ENCODE peak calls at places on chromosomes 16 and 17, in eight cellular contexts. B is activated CD8-positive, alpha-beta memory T cell treated with anti-CD3 and anti-CD28 coated beads for 1 hour; J is T-helper 17 cell; K is endothelial cell; U is astrocyte of the hippocampus; G is NCI-H82; L is right atrium auricular region; R is stimulated activated CD8-positive, alpha-beta memory T cell treated with anti-CD3 and anti-CD28 coated beads, Interleukin-15, amount 100 ng/mL, for 1 hour. O is an unnamed sample.

GRCh38 chr16:57618306-57619132 is 9.9 kb upstream of the ADGRG1 start:
- DNase-seq in B (no peak), J (no peak), K (no peak), U (no peak), G (no peak), L (no peak), R (no peak), O (peak)

GRCh38 chr17:4229627-4230026 is 34.2 kb downstream of the ANKFY1 start:
- DNase-seq in B (no peak), J (no peak), K (no peak), U (peak), G (no peak), L (peak), R (no peak), O (no peak)

GRCh38 chr17:8275421-8276290 is 12.8 kb upstream of the RANGRF start:
- DNase-seq in B (no peak), J (no peak), K (no peak), U (no peak), G (peak), L (no peak), R (no peak), O (no peak)

GRCh38 chr16:54649846-54650245 is 280.8 kb upstream of the IRX5 start:
- DNase-seq in B (no peak), J (no peak), K (no peak), U (no peak), G (no peak), L (no peak), R (no peak), O (no peak)

GRCh38 chr17:36501351-36501750 is 14.9 kb downstream of the ZNHIT3 start:
- DNase-seq in B (no peak), J (no peak), K (no peak), U (no peak), G (no peak), L (no peak), R (no peak), O (no peak)

GRCh38 chr17:80761421-80761871 is 216.8 kb downstream of the RPTOR start:
- DNase-seq in B (peak), J (peak), K (no peak), U (peak), G (no peak), L (no peak), R (peak), O (no peak)

GRCh38 chr16:17567455-17567854 is 96.7 kb upstream of the XYLT1 start:
- DNase-seq in B (no peak), J (no peak), K (no peak), U (no peak), G (no peak), L (no peak), R (no peak), O (no peak)

GRCh38 chr16:84836234-84836647 is 16.5 kb downstream of the CRISPLD2 start:
- DNase-seq in B (no peak), J (no peak), K (peak), U (peak), G (no peak), L (peak), R (no peak), O (no peak)

GRCh38 chr17:19787733-19788357 is 39.7 kb upstream of the ALDH3A1 start:
- DNase-seq in B (no peak), J (no peak), K (no peak), U (no peak), G (no peak), L (no peak), R (no peak), O (no peak)

GRCh38 chr16:20866161-20866772 is 33.9 kb downstream of the DCUN1D3 start:
- DNase-seq in B (no peak), J (no peak), K (no peak), U (peak), G (peak), L (no peak), R (no peak), O (no peak)

GRCh38 chr17:73211745-73212144 is 18.9 kb downstream of the COG1 start:
- DNase-seq in B (peak), J (peak), K (no peak), U (no peak), G (no peak), L (no peak), R (peak), O (no peak)

GRCh38 chr16:10918294-10919002 is 23.8 kb downstream of the DEXI start:
- DNase-seq in B (peak), J (peak), K (peak), U (peak), G (peak), L (peak), R (peak), O (peak)

GRCh38 chr17:17907469-17907868 is 64.7 kb downstream of the TOM1L2 start:
- DNase-seq in B (no peak), J (no peak), K (no peak), U (no peak), G (no peak), L (no peak), R (no peak), O (no peak)

O was measured in upper lobe of left lung.